ENCODE peak calls at places on chromosome 9, in seven cellular contexts. One of them, this sample, is unnamed.
A peak's percentile ranks its signal among the peaks of the same experiment; 100 is the strongest.

GRCh38 chr9:136695435-136695895 is 8.2 kb upstream of the AGPAT2 start:
- DNase-seq in left ventricle myocardium inferior: no peak
- DNase-seq in right lobe of liver: peak; percentile 92
- DNase-seq in IMR-90: no peak
- DNase-seq in testis: no peak
- DNase-seq in esophagus squamous epithelium: no peak
- DNase-seq in psoas muscle: no peak
- DNase-seq in this sample: no peak

GRCh38 chr9:134291452-134291881 is 34.8 kb upstream of the RXRA start:
- DNase-seq in left ventricle myocardium inferior: peak; percentile 19
- DNase-seq in right lobe of liver: peak; percentile 81
- DNase-seq in IMR-90: no peak
- DNase-seq in testis: no peak
- DNase-seq in esophagus squamous epithelium: no peak
- DNase-seq in psoas muscle: peak; percentile 13
- DNase-seq in this sample: peak; percentile 34

GRCh38 chr9:95302471-95302870 is 15.0 kb downstream of the FANCC start:
- DNase-seq in left ventricle myocardium inferior: no peak
- DNase-seq in right lobe of liver: no peak
- DNase-seq in IMR-90: no peak
- DNase-seq in testis: no peak
- DNase-seq in esophagus squamous epithelium: no peak
- DNase-seq in psoas muscle: no peak
- DNase-seq in this sample: no peak

GRCh38 chr9:128495804-128496417 is 8.6 kb upstream of the GLE1 start:
- DNase-seq in left ventricle myocardium inferior: no peak
- DNase-seq in right lobe of liver: peak; percentile 72
- DNase-seq in IMR-90: no peak
- DNase-seq in testis: no peak
- DNase-seq in esophagus squamous epithelium: no peak
- DNase-seq in psoas muscle: no peak
- DNase-seq in this sample: peak; percentile 67

GRCh38 chr9:21043841-21044240 is 12.4 kb upstream of the HACD4 start:
- DNase-seq in left ventricle myocardium inferior: no peak
- DNase-seq in right lobe of liver: no peak
- DNase-seq in IMR-90: no peak
- DNase-seq in testis: no peak
- DNase-seq in esophagus squamous epithelium: no peak
- DNase-seq in psoas muscle: no peak
- DNase-seq in this sample: no peak

GRCh38 chr9:28927711-28928110 is 1354.4 kb upstream of the C9orf72 start:
- DNase-seq in left ventricle myocardium inferior: no peak
- DNase-seq in right lobe of liver: no peak
- DNase-seq in IMR-90: no peak
- DNase-seq in testis: no peak
- DNase-seq in esophagus squamous epithelium: no peak
- DNase-seq in psoas muscle: no peak
- DNase-seq in this sample: no peak

GRCh38 chr9:78963911-78964310 is 607.9 kb upstream of the TLE4 start:
- DNase-seq in left ventricle myocardium inferior: no peak
- DNase-seq in right lobe of liver: no peak
- DNase-seq in IMR-90: no peak
- DNase-seq in testis: no peak
- DNase-seq in esophagus squamous epithelium: no peak
- DNase-seq in psoas muscle: no peak
- DNase-seq in this sample: no peak

GRCh38 chr9:88198346-88198807 is 60.1 kb upstream of the SPATA31C2 start:
- DNase-seq in left ventricle myocardium inferior: no peak
- DNase-seq in right lobe of liver: no peak
- DNase-seq in IMR-90: peak; percentile 72
- DNase-seq in testis: no peak
- DNase-seq in esophagus squamous epithelium: no peak
- DNase-seq in psoas muscle: no peak
- DNase-seq in this sample: no peak

GRCh38 chr9:93295456-93296076 is 111.6 kb downstream of the WNK2 start:
- DNase-seq in left ventricle myocardium inferior: no peak
- DNase-seq in right lobe of liver: no peak
- DNase-seq in IMR-90: no peak
- DNase-seq in testis: peak; percentile 14
- DNase-seq in esophagus squamous epithelium: no peak
- DNase-seq in psoas muscle: no peak
- DNase-seq in this sample: no peak

GRCh38 chr9:95783426-95783975 is 92.0 kb upstream of the ERCC6L2 start:
- DNase-seq in left ventricle myocardium inferior: no peak
- DNase-seq in right lobe of liver: no peak
- DNase-seq in IMR-90: peak; percentile 85
- DNase-seq in testis: no peak
- DNase-seq in esophagus squamous epithelium: no peak
- DNase-seq in psoas muscle: no peak
- DNase-seq in this sample: peak; percentile 54

GRCh38 chr9:128575921-128576320 is 23.5 kb downstream of the SPTAN1 start:
- DNase-seq in left ventricle myocardium inferior: no peak
- DNase-seq in right lobe of liver: no peak
- DNase-seq in IMR-90: no peak
- DNase-seq in testis: no peak
- DNase-seq in esophagus squamous epithelium: no peak
- DNase-seq in psoas muscle: no peak
- DNase-seq in this sample: no peak

GRCh38 chr9:69049094-69049493 is 13.5 kb downstream of the FXN start:
- DNase-seq in left ventricle myocardium inferior: no peak
- DNase-seq in right lobe of liver: no peak
- DNase-seq in IMR-90: no peak
- DNase-seq in testis: no peak
- DNase-seq in esophagus squamous epithelium: no peak
- DNase-seq in psoas muscle: no peak
- DNase-seq in this sample: no peak

GRCh38 chr9:2016411-2017208 is 1.5 kb downstream of the SMARCA2 start:
- DNase-seq in left ventricle myocardium inferior: peak; percentile 83
- DNase-seq in right lobe of liver: peak; percentile 91
- DNase-seq in IMR-90: peak; percentile 63
- DNase-seq in testis: peak; percentile 90
- DNase-seq in esophagus squamous epithelium: peak; percentile 18
- DNase-seq in psoas muscle: peak; percentile 83
- DNase-seq in this sample: peak; percentile 91

GRCh38 chr9:89484475-89485404 is 13.2 kb downstream of the SEMA4D start:
- DNase-seq in left ventricle myocardium inferior: no peak
- DNase-seq in right lobe of liver: no peak
- DNase-seq in IMR-90: peak; percentile 24
- DNase-seq in testis: no peak
- DNase-seq in esophagus squamous epithelium: no peak
- DNase-seq in psoas muscle: no peak
- DNase-seq in this sample: no peak
- H3K4me3 ChIP-seq in left ventricle myocardium inferior: peak overlapping the region; percentile 17
- H3K4me3 ChIP-seq in right lobe of liver: no peak overlapping the region
- H3K4me3 ChIP-seq in IMR-90: no peak overlapping the region
- H3K4me3 ChIP-seq in testis: no peak overlapping the region
- H3K4me3 ChIP-seq in esophagus squamous epithelium: no peak overlapping the region
- H3K4me3 ChIP-seq in psoas muscle: peak overlapping the region; percentile 43
- H3K4me3 ChIP-seq in this sample: no peak overlapping the region

GRCh38 chr9:98094851-98095250 is 24.2 kb downstream of the TRIM14 start:
- DNase-seq in left ventricle myocardium inferior: no peak
- DNase-seq in right lobe of liver: no peak
- DNase-seq in IMR-90: no peak
- DNase-seq in testis: no peak
- DNase-seq in esophagus squamous epithelium: no peak
- DNase-seq in psoas muscle: no peak
- DNase-seq in this sample: no peak
- H3K36me3 ChIP-seq in left ventricle myocardium inferior: no peaks in the 10 kb centered on the region
- H3K36me3 ChIP-seq in right lobe of liver: peaks cover 25% of the 10 kb centered on the region
- H3K36me3 ChIP-seq in IMR-90: peaks cover 1% of the 10 kb centered on the region
- H3K36me3 ChIP-seq in testis: no peaks in the 10 kb centered on the region
- H3K36me3 ChIP-seq in esophagus squamous epithelium: peaks cover 37% of the 10 kb centered on the region
- H3K36me3 ChIP-seq in psoas muscle: no peaks in the 10 kb centered on the region
- H3K36me3 ChIP-seq in this sample: peaks cover 10% of the 10 kb centered on the region

GRCh38 chr9:257957-258356 is 43.3 kb downstream of the DOCK8 start:
- DNase-seq in left ventricle myocardium inferior: no peak
- DNase-seq in right lobe of liver: no peak
- DNase-seq in IMR-90: no peak
- DNase-seq in testis: no peak
- DNase-seq in esophagus squamous epithelium: no peak
- DNase-seq in psoas muscle: no peak
- DNase-seq in this sample: no peak
- H3K27me3 ChIP-seq in left ventricle myocardium inferior: peaks cover 21% of the 10 kb centered on the region
- H3K27me3 ChIP-seq in right lobe of liver: peaks cover 3% of the 10 kb centered on the region
- H3K27me3 ChIP-seq in IMR-90: peaks cover 1% of the 10 kb centered on the region
- H3K27me3 ChIP-seq in testis: no peaks in the 10 kb centered on the region
- H3K27me3 ChIP-seq in esophagus squamous epithelium: no peaks in the 10 kb centered on the region
- H3K27me3 ChIP-seq in psoas muscle: no peaks in the 10 kb centered on the region
- H3K27me3 ChIP-seq in this sample: no peaks in the 10 kb centered on the region

GRCh38 chr9:131889437-131890244 is 149.8 kb upstream of the RAPGEF1 start:
- DNase-seq in left ventricle myocardium inferior: peak; percentile 50
- DNase-seq in right lobe of liver: peak; percentile 31
- DNase-seq in IMR-90: no peak
- DNase-seq in testis: no peak
- DNase-seq in esophagus squamous epithelium: no peak
- DNase-seq in psoas muscle: no peak
- DNase-seq in this sample: no peak
- H3K4me3 ChIP-seq in left ventricle myocardium inferior: peak overlapping the region; percentile 24
- H3K4me3 ChIP-seq in right lobe of liver: no peak overlapping the region
- H3K4me3 ChIP-seq in IMR-90: no peak overlapping the region
- H3K4me3 ChIP-seq in testis: no peak overlapping the region
- H3K4me3 ChIP-seq in esophagus squamous epithelium: no peak overlapping the region
- H3K4me3 ChIP-seq in psoas muscle: no peak overlapping the region
- H3K4me3 ChIP-seq in this sample: no peak overlapping the region

This sample was measured in H7.